ENCODE peak calls at places on chromosome 20, in eight cellular contexts. W, L, H, U, B, F, E and N are unnamed samples.
A peak's percentile ranks its signal among the peaks of the same experiment; 100 is the strongest.

GRCh38 chr20:2330090-2330695 is 34.4 kb downstream of the TGM3 start:
- DNase-seq in W (no peak), L (no peak), H (no peak), U (no peak), B (no peak), F (no peak), E (no peak), N (no peak)

GRCh38 chr20:29790510-29790909 is 1467.0 kb upstream of the DEFB115 start:
- DNase-seq in W (no peak), L (no peak), H (no peak), U (no peak), B (no peak), F (no peak), E (no peak), N (no peak)

GRCh38 chr20:63785646-63786255 is 45.3 kb downstream of the ZBTB46 start:
- DNase-seq in W (peak; percentile 13), L (no peak), H (no peak), U (no peak), B (no peak), F (no peak), E (no peak), N (no peak)

GRCh38 chr20:17613328-17614175 is 43.7 kb downstream of the DSTN start:
- DNase-seq in W (peak; percentile 43), L (no peak), H (no peak), U (no peak), B (no peak), F (no peak), E (no peak), N (no peak)

GRCh38 chr20:24696396-24696795 is 227.0 kb downstream of the SYNDIG1 start:
- DNase-seq in W (no peak), L (no peak), H (no peak), U (no peak), B (no peak), F (no peak), E (no peak), N (no peak)

GRCh38 chr20:38196592-38196991 is 31.5 kb upstream of the TGM2 start:
- DNase-seq in W (peak; percentile 86), L (peak; percentile 88), H (peak; percentile 66), U (peak; percentile 87), B (no peak), F (peak; percentile 75), E (no peak), N (no peak)

GRCh38 chr20:5844063-5844681 is 94.0 kb downstream of the SHLD1 start:
- DNase-seq in W (no peak), L (peak; percentile 20), H (no peak), U (peak; percentile 81), B (no peak), F (no peak), E (peak; percentile 42), N (peak; percentile 26)

GRCh38 chr20:58077282-58077681 is 151.2 kb downstream of the ANKRD60 start:
- DNase-seq in W (no peak), L (no peak), H (no peak), U (no peak), B (no peak), F (no peak), E (no peak), N (no peak)

DNA sequence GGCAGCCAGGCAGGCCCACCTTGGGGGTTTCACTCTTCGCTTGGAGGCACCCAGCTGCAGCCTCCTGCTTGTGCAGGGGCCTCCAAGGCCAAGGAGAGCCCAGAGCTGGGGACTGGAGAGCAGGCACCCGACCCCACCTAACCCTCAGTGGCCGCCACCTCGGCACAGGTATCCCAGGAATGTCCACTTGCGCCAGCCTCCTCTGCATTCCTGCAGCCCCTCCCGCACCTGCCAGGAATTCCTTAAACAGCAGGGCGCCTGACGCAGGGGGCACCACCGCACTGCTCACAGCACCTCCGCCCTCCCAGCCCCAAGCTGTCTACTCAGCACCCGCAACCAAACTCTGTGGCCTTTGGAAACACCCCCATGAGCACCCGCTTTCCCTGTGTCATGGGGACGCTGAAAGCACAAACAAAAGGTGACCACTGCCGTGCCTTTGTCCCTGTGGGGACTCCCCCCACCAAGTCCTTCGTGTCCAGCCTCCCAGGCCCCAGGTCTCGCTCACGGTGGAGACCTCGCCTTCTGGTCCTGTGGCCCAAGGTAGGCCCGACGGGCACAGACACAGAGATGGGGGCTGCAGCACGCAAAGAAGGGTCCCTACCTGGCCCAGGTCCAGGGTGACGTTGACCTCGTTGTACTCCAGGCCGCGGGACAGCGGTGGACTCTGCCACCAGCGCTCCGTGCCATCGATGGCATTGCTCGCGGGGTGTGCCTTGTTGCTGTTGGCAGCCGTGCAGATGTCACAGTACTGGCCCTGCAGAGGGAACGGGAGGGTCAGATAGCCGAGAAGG is 5.1 kb downstream of the LAMA5 start:
- DNase-seq in W (peak; percentile 50), L (no peak), H (peak; percentile 59), U (no peak), B (no peak), F (no peak), E (no peak), N (no peak)
- H3K4me3 ChIP-seq in W (no peak overlapping the region), L (no peak overlapping the region), H (no peak overlapping the region), U (no peak overlapping the region), B (no peak overlapping the region), F (no peak overlapping the region), E (no peak overlapping the region), N (no peak overlapping the region)

GRCh38 chr20:4147319-4147718 is 132.0 kb upstream of the RNF24 start:
- DNase-seq in W (no peak), L (no peak), H (no peak), U (no peak), B (no peak), F (no peak), E (no peak), N (no peak)

GRCh38 chr20:4151991-4152695 is 136.8 kb upstream of the RNF24 start:
- DNase-seq in W (no peak), L (peak; percentile 39), H (no peak), U (no peak), B (no peak), F (no peak), E (peak; percentile 82), N (peak; percentile 86)

GRCh38 chr20:4152696-4153235 is 137.4 kb upstream of the RNF24 start:
- DNase-seq in W (no peak), L (peak; percentile 29), H (no peak), U (peak; percentile 42), B (no peak), F (no peak), E (peak; percentile 35), N (no peak)

GRCh38 chr20:4151342-4151741 is 136.0 kb upstream of the RNF24 start:
- DNase-seq in W (no peak), L (no peak), H (no peak), U (no peak), B (no peak), F (no peak), E (no peak), N (no peak)

DNA sequence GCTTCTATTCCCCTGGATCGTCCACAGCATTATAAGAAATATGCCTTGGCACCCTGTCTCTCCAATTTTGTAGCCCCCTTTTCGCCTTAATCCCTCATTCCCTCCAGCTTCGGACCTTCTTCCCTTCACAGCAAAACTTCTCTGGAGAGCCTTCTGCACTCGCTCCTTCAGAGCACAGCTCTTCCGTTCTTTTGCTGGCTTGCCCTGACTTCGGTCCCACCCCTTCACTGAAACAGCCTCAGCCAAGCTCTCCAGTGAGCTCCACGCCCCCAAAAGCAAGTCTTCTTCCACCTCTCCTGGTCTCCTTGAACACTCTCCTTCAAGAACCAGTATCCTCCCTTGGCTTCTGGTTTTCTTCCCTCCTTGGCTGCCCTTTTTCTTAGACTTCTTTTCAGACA is 134.7 kb upstream of the RNF24 start:
- DNase-seq in W (no peak), L (peak; percentile 60), H (no peak), U (peak; percentile 69), B (no peak), F (no peak), E (peak; percentile 69), N (no peak)
- H3K4me3 ChIP-seq in W (peak overlapping the region; percentile 82), L (peak overlapping the region; percentile 73), H (peak overlapping the region; percentile 77), U (peak overlapping the region; percentile 97), B (peak overlapping the region; percentile 77), F (peak overlapping the region; percentile 63), E (peak overlapping the region; percentile 80), N (peak overlapping the region; percentile 92)

GRCh38 chr20:9508696-9509178 is 5.7 kb upstream of the LAMP5 start:
- DNase-seq in W (no peak), L (no peak), H (no peak), U (no peak), B (no peak), F (no peak), E (no peak), N (no peak)

GRCh38 chr20:9507544-9508239 is 6.7 kb upstream of the LAMP5 start:
- DNase-seq in W (no peak), L (no peak), H (no peak), U (no peak), B (no peak), F (no peak), E (no peak), N (no peak)

GRCh38 chr20:9508240-9508661 is 6.1 kb upstream of the LAMP5 start:
- DNase-seq in W (no peak), L (no peak), H (no peak), U (no peak), B (no peak), F (no peak), E (no peak), N (no peak)

GRCh38 chr20:9506337-9506821 is 8.0 kb upstream of the LAMP5 start:
- DNase-seq in W (no peak), L (no peak), H (no peak), U (no peak), B (no peak), F (no peak), E (no peak), N (no peak)

DNA sequence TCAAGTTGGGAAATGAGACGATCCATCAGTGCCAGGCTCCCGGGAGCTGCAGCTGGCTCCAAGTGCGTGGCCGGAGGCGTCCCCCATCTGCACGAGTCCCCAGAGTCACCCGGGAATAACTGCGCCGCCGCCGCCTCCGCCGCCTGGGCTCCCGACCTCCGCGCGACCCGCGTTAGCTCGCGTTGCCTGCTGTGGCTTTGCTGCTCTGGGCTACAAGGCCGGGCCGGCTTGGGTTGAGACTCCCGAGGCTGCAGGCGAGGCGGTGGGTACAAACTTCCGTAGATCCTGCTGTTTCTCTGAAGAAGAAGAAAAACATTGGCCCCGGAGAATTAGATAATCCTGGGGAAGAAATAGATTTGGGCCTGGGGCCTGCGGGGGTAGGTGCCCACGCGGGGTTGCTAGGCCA is 7.4 kb upstream of the LAMP5 start:
- DNase-seq in W (peak; percentile 44), L (no peak), H (no peak), U (no peak), B (no peak), F (no peak), E (no peak), N (no peak)
- H3K4me3 ChIP-seq in W (peak overlapping the region; percentile 34), L (peak overlapping the region; percentile 15), H (peak overlapping the region; percentile 20), U (peak overlapping the region; percentile 48), B (no peak overlapping the region), F (no peak overlapping the region), E (no peak overlapping the region), N (peak overlapping the region; percentile 11)

DNA sequence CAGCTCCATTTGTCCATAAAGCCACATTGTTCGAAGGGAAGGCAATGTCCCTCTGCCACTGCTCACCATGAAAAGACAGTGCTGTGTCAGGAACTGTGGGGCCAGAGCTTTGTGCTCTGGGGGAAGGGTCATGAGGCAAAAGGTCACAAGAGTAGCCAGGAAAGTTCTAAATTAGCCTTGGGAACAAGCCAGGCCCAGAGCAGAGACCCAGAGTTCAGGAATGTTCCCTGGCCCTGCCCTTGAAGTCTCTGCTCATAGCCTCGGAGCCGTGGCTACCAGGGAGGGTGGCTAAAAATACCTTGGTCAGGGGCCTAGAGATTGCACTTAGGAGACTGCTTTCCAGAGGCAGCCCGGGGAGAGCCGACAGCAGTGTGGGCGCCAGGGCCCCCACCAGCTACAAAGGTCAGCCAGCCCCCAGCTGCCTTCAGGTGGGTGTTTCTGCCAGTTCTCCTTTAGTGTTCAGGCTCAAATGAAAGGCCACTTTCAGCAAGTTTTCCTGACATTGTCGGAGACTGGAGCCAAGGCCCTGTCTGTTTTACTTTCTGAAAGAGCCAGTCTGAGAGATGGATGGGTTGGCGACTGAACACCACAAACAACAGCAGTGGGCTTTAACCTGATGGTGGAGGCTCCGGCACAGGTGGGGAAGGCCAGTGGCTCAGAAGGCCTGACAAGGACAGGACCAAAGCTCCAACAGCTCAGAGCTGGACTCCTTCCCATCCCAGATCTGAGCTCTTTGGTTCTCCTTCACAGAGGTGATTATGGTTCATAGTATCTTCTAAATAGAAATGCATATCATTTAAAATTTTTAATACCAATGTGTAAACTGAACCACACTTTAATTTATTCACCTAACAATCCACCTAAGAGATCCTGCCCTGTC is 76.2 kb downstream of the CDH26 start:
- DNase-seq in W (peak; percentile 79), L (peak; percentile 12), H (peak; percentile 74), U (no peak), B (no peak), F (no peak), E (no peak), N (no peak)
- H3K4me3 ChIP-seq in W (peak overlapping the region; percentile 26), L (no peak overlapping the region), H (peak overlapping the region; percentile 14), U (no peak overlapping the region), B (no peak overlapping the region), F (no peak overlapping the region), E (no peak overlapping the region), N (no peak overlapping the region)